ENCODE peak calls at places on chromosome 20, in four cellular contexts. S is RCC 7860, K is B cell, U is mesothelial cell of epicardium. F is an unnamed sample.
A peak's percentile ranks its signal among the peaks of the same experiment; 100 is the strongest.

GRCh38 chr20:49480236-49480635 is 2.2 kb downstream of the KCNB1 start:
- DNase-seq in K (no peak), S (no peak), U (no peak), F (no peak)

GRCh38 chr20:12098411-12098810 is 180.7 kb downstream of the BTBD3 start:
- DNase-seq in K (no peak), U (no peak), S (no peak), F (no peak)

GRCh38 chr20:8385247-8385646 is 253.2 kb downstream of the PLCB1 start:
- DNase-seq in S (no peak), K (no peak), U (no peak), F (no peak)

GRCh38 chr20:35207950-35208611 is 18.4 kb upstream of the MMP24 start:
- DNase-seq in U (peak; percentile 73), S (peak; percentile 78), K (peak; percentile 86), F (no peak)

GRCh38 chr20:61562897-61563504 is 310.9 kb downstream of the CDH4 start:
- DNase-seq in S (no peak), U (no peak), K (no peak), F (no peak)

GRCh38 chr20:20204326-20204725 is 152.0 kb downstream of the CFAP61 start:
- DNase-seq in K (no peak), S (no peak), U (no peak), F (no peak)

GRCh38 chr20:38143646-38144554 is 21.2 kb downstream of the TGM2 start:
- DNase-seq in U (no peak), S (peak; percentile 100), K (no peak), F (no peak)

GRCh38 chr20:46174469-46175126 is 56.5 kb downstream of the CD40 start:
- DNase-seq in S (no peak), K (peak; percentile 75), U (peak; percentile 79), F (peak; percentile 79)

GRCh38 chr20:56361888-56362287 is 3.1 kb downstream of the FAM210B start:
- DNase-seq in S (no peak), K (no peak), U (no peak), F (no peak)

GRCh38 chr20:4490595-4491280 is 231.0 kb upstream of the PRND start:
- DNase-seq in U (no peak), S (no peak), K (no peak), F (no peak)

GRCh38 chr20:16877053-16877554 is 128.9 kb downstream of the OTOR start:
- DNase-seq in S (no peak), K (no peak), U (no peak), F (no peak)

F was measured in type B pancreatic cell.